ENCODE peak calls at places on chromosome 7, in nine cellular contexts. Y, A, F, Z, G, L, N, I and U are unnamed samples.
A peak's percentile ranks its signal among the peaks of the same experiment; 100 is the strongest.

GRCh38 chr7:2993868-2994267 is 49.8 kb downstream of the CARD11 start:
- DNase-seq in Y (no peak), Z (no peak), N (no peak), I (no peak), L (no peak), F (no peak), A (peak; percentile 94), G (no peak), U (no peak)

GRCh38 chr7:106041140-106041717 is 70.9 kb downstream of the SYPL1 start:
- DNase-seq in I (peak; percentile 25), G (peak; percentile 43), F (no peak), N (no peak), L (peak; percentile 50), Z (peak; percentile 64), A (no peak), Y (no peak), U (peak; percentile 71)

GRCh38 chr7:37510043-37510634 is 61.5 kb upstream of the ELMO1 start:
- DNase-seq in Y (no peak), I (no peak), F (no peak), L (no peak), N (no peak), A (no peak), G (peak; percentile 22), Z (no peak), U (peak; percentile 10)

GRCh38 chr7:20331231-20331880 is 656 bp downstream of the ITGB8 start:
- DNase-seq in L (peak; percentile 18), Z (peak; percentile 14), N (no peak), I (peak; percentile 38), A (peak; percentile 81), Y (peak; percentile 37), G (no peak), F (no peak), U (peak; percentile 51)

GRCh38 chr7:68718059-68718685 is 880.1 kb upstream of the AUTS2 start:
- DNase-seq in Y (no peak), L (no peak), I (no peak), Z (no peak), G (no peak), N (no peak), A (no peak), F (no peak), U (no peak)

GRCh38 chr7:36564500-36564899 is 159.8 kb downstream of the AOAH start:
- DNase-seq in F (no peak), A (no peak), Z (no peak), Y (no peak), N (no peak), L (no peak), I (no peak), G (no peak), U (no peak)

GRCh38 chr7:69575651-69576050 is 22.6 kb upstream of the AUTS2 start:
- DNase-seq in G (no peak), L (no peak), N (no peak), A (no peak), I (no peak), Y (no peak), F (no peak), Z (no peak), U (no peak)

GRCh38 chr7:84629640-84630318 is 435.2 kb upstream of the SEMA3A start:
- DNase-seq in L (no peak), Y (no peak), F (no peak), Z (no peak), A (no peak), G (no peak), N (no peak), I (no peak), U (no peak)

GRCh38 chr7:369981-370621 is 80.1 kb downstream of the FOXL3 start:
- DNase-seq in A (no peak), I (peak; percentile 66), Z (no peak), Y (peak; percentile 26), G (no peak), F (no peak), L (no peak), N (no peak), U (no peak)

GRCh38 chr7:132655071-132655761 is 78.9 kb upstream of the PLXNA4 start:
- DNase-seq in G (no peak), Y (peak; percentile 38), A (peak; percentile 78), Z (no peak), F (no peak), L (peak; percentile 52), N (peak; percentile 64), I (peak; percentile 14), U (peak; percentile 95)

GRCh38 chr7:22110227-22110839 is 164.6 kb upstream of the CDCA7L start:
- DNase-seq in Z (peak; percentile 81), G (peak; percentile 78), Y (no peak), N (peak; percentile 57), F (peak; percentile 70), A (no peak), I (peak; percentile 76), L (peak; percentile 80), U (peak; percentile 92)

GRCh38 chr7:74233655-74234280 is 20.4 kb downstream of the RFC2 start:
- DNase-seq in G (no peak), N (no peak), L (peak; percentile 87), I (no peak), Z (no peak), F (peak; percentile 87), Y (no peak), A (no peak), U (no peak)

DNA sequence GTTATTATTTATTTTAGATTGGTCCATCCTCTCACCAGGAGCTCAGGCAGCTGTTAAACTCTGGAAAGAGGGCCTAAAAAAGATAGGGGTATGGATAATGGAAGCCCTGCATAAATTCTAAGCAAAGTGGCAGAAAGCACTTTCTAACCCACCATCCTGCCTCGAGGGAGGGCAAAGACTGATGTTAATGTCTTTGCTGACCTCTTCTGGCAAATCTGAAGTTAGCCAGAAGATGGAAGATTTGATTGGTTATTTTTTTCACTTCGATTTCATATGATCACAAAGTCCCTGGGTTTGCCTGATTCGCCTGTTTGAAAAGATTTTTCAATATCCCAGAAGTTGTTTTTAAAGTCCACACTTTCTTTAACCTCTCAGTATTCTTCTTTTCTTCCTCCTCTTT is 24.8 kb downstream of the OR9A2 start:
- DNase-seq in G (no peak), Z (peak; percentile 20), A (no peak), I (no peak), Y (no peak), N (no peak), F (no peak), L (no peak), U (no peak)
- TF ChIP-seq CTCF in G (peak; percentile 35), Z (peak; percentile 18), A (peak; percentile 40), I (peak; percentile 26), Y (no peak), N (no peak), F (no peak), L (peak; percentile 55), U (peak; percentile 23)

GRCh38 chr7:56083150-56083785 is 9.5 kb downstream of the PHKG1 start:
- DNase-seq in L (no peak), F (no peak), I (peak; percentile 45), N (no peak), Z (no peak), Y (peak; percentile 52), G (no peak), A (peak; percentile 83), U (no peak)

GRCh38 chr7:56079450-56080185 is 13.1 kb downstream of the PHKG1 start:
- DNase-seq in F (no peak), A (peak; percentile 94), N (no peak), I (peak; percentile 77), L (peak; percentile 62), Z (peak; percentile 40), G (no peak), Y (peak; percentile 83), U (no peak)

GRCh38 chr7:56077681-56078080 is 13.6 kb downstream of the SUMF2 start:
- DNase-seq in N (no peak), A (no peak), F (no peak), I (no peak), Z (no peak), G (no peak), Y (no peak), L (no peak), U (no peak)

GRCh38 chr7:56078196-56078595 is 14.1 kb downstream of the SUMF2 start:
- DNase-seq in L (no peak), I (no peak), N (no peak), Y (no peak), F (no peak), A (peak; percentile 67), Z (no peak), G (no peak), U (no peak)

GRCh38 chr7:56081626-56082340 is 11.0 kb downstream of the PHKG1 start:
- DNase-seq in I (no peak), A (peak; percentile 73), Y (no peak), F (no peak), G (no peak), L (no peak), Z (no peak), N (no peak), U (no peak)
- H3K27ac ChIP-seq in I (no peak overlapping the region), A (no peak overlapping the region), Y (no peak overlapping the region), F (no peak overlapping the region), G (no peak overlapping the region), L (no peak overlapping the region), Z (no peak overlapping the region), N (no peak overlapping the region), U (no peak overlapping the region)

GRCh38 chr7:129127601-129128000 is 16.9 kb upstream of the TSPAN33 start:
- DNase-seq in Z (no peak), A (no peak), G (no peak), I (no peak), F (no peak), Y (no peak), L (no peak), N (no peak), U (no peak)
- H3K4me3 ChIP-seq in Z (no peak overlapping the region), A (no peak overlapping the region), G (no peak overlapping the region), I (no peak overlapping the region), F (no peak overlapping the region), Y (no peak overlapping the region), L (no peak overlapping the region), N (no peak overlapping the region), U (no peak overlapping the region)

GRCh38 chr7:40232242-40232929 is 97.6 kb downstream of the SUGCT start:
- DNase-seq in Y (no peak), N (no peak), Z (peak; percentile 56), I (peak; percentile 20), A (no peak), G (peak; percentile 35), F (peak; percentile 29), L (peak; percentile 74), U (peak; percentile 70)

GRCh38 chr7:40234046-40234445 is 99.2 kb downstream of the SUGCT start:
- DNase-seq in N (no peak), F (no peak), G (no peak), I (peak; percentile 37), A (no peak), Y (peak; percentile 73), L (no peak), Z (no peak), U (no peak)

GRCh38 chr7:40234666-40235065 is 99.9 kb downstream of the SUGCT start:
- DNase-seq in Z (no peak), Y (no peak), L (no peak), G (no peak), F (no peak), N (no peak), I (no peak), A (no peak), U (no peak)

GRCh38 chr7:40231796-40232195 is 97.0 kb downstream of the SUGCT start:
- DNase-seq in G (no peak), L (no peak), I (no peak), A (no peak), Y (no peak), N (no peak), F (no peak), Z (no peak), U (no peak)

DNA sequence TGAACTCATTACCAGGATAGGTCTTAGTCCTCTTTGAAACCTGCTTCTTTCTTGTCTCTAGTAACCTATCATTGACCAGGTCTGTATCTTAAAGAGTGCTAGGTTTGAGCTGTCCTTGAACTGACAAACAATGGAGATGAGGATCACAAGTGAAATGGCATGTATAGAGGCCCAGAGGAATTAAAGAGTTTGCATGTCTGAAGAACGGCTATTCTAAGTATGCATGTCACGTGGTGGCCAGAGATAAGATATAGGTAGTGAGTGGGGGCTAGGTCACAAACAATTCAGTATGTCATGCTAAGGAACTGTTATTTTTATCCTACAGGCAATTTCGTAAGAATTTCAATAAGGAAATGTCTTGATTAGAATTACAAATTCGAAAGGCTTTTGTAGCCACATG is 95.3 kb downstream of the SUGCT start:
- DNase-seq in Z (no peak), G (no peak), I (no peak), F (no peak), L (peak; percentile 72), N (no peak), Y (no peak), A (no peak), U (no peak)
- TF ChIP-seq CTCF in Z (no peak), G (no peak), I (no peak), F (no peak), L (no peak), N (no peak), Y (no peak), A (no peak), U (no peak)